ENCODE peak calls at places on chromosomes 16 and 17, in ten cellular contexts. R, D, T, U, P, H, N, I, C and V are unnamed samples.

GRCh38 chr17:76797441-76797840 is 59.5 kb downstream of the MFSD11 start:
- DNase-seq in R (no peak), D (no peak), T (no peak), U (no peak), P (no peak), H (no peak), N (no peak), I (no peak), C (no peak), V (no peak)

GRCh38 chr17:18087610-18088491 is at the start of gene DRG2:
- DNase-seq in R (peak; percentile 94), D (peak; percentile 89), T (peak; percentile 92), U (peak; percentile 90), P (peak; percentile 91), H (peak; percentile 84), N (peak; percentile 87), I (peak; percentile 96), C (peak; percentile 66), V (peak; percentile 30)

GRCh38 chr16:67923414-67924127 is 8.1 kb downstream of the CTRL start:
- DNase-seq in R (no peak), D (no peak), T (no peak), U (no peak), P (no peak), H (no peak), N (no peak), I (no peak), C (no peak), V (no peak)

GRCh38 chr16:50613281-50613991 is 65.2 kb downstream of the NKD1 start:
- DNase-seq in R (no peak), D (no peak), T (no peak), U (no peak), P (no peak), H (no peak), N (no peak), I (peak; percentile 84), C (no peak), V (no peak)

GRCh38 chr17:5283531-5284315 is 1.6 kb downstream of the RABEP1 start:
- DNase-seq in R (peak; percentile 15), D (no peak), T (no peak), U (peak; percentile 39), P (no peak), H (no peak), N (no peak), I (no peak), C (no peak), V (no peak)

GRCh38 chr17:40341808-40342574 is 22.5 kb downstream of the GJD3 start:
- DNase-seq in R (no peak), D (no peak), T (peak; percentile 89), U (peak; percentile 40), P (peak; percentile 72), H (no peak), N (no peak), I (peak; percentile 96), C (no peak), V (no peak)

GRCh38 chr16:50371936-50372595 is 3.3 kb upstream of the BRD7 start:
- DNase-seq in R (no peak), D (no peak), T (no peak), U (no peak), P (no peak), H (no peak), N (peak; percentile 63), I (peak; percentile 76), C (no peak), V (no peak)

GRCh38 chr17:4334332-4334731 is 32.1 kb downstream of the UBE2G1 start:
- DNase-seq in R (no peak), D (no peak), T (no peak), U (peak; percentile 44), P (no peak), H (no peak), N (no peak), I (no peak), C (no peak), V (no peak)

GRCh38 chr17:40931311-40931710 is 6.1 kb downstream of the KRT23 start:
- DNase-seq in R (no peak), D (no peak), T (no peak), U (peak; percentile 60), P (no peak), H (no peak), N (no peak), I (no peak), C (no peak), V (no peak)

GRCh38 chr16:56610017-56610608 is 1.7 kb downstream of the MT2A start:
- DNase-seq in R (peak; percentile 60), D (peak; percentile 76), T (peak; percentile 69), U (peak; percentile 93), P (peak; percentile 33), H (peak; percentile 78), N (no peak), I (peak; percentile 84), C (no peak), V (peak; percentile 73)

GRCh38 chr17:10698116-10698818 is 873 bp downstream of the ADPRM start:
- DNase-seq in R (no peak), D (no peak), T (no peak), U (peak; percentile 5), P (no peak), H (no peak), N (no peak), I (peak; percentile 39), C (no peak), V (no peak)

GRCh38 chr16:50448981-50449380 is 80.2 kb upstream of the BRD7 start:
- DNase-seq in R (no peak), D (no peak), T (no peak), U (no peak), P (no peak), H (no peak), N (no peak), I (no peak), C (no peak), V (no peak)

GRCh38 chr16:72819345-72819744 is 228.6 kb downstream of the ZFHX3 start:
- DNase-seq in R (no peak), D (no peak), T (no peak), U (peak; percentile 62), P (no peak), H (no peak), N (no peak), I (no peak), C (no peak), V (no peak)

GRCh38 chr16:50526796-50527195 is 21.4 kb upstream of the NKD1 start:
- DNase-seq in R (no peak), D (no peak), T (no peak), U (no peak), P (no peak), H (no peak), N (no peak), I (no peak), C (no peak), V (no peak)

GRCh38 chr16:57349212-57350031 is 9.2 kb upstream of the CCL22 start:
- DNase-seq in R (no peak), D (peak; percentile 16), T (no peak), U (no peak), P (no peak), H (no peak), N (no peak), I (no peak), C (no peak), V (no peak)